ENCODE peak calls at places on chromosomes 4 and X, in nine cellular contexts. X is neural progenitor cell, M is fibroblast of mammary gland, F is omental fat pad, W is AG09319, G is brain microvascular endothelial cell, D is A549, A is hepatocyte, L is astrocyte of the spinal cord. J is an unnamed sample.
A peak's percentile ranks its signal among the peaks of the same experiment; 100 is the strongest.

GRCh38 chr4:119729815-119730643 is 101.4 kb upstream of the PDE5A start:
- DNase-seq in D (peak; percentile 76), F (no peak), L (peak; percentile 85), W (peak; percentile 90), G (peak; percentile 98), M (peak; percentile 87), A (peak; percentile 77), X (no peak), J (no peak)

GRCh38 chr4:102640669-102641068 is 120.1 kb downstream of the MANBA start:
- DNase-seq in G (peak; percentile 50), W (no peak), F (no peak), M (peak; percentile 63), X (no peak), D (no peak), A (no peak), L (peak; percentile 60), J (no peak)

GRCh38 chr4:5166377-5166776 is 115.1 kb downstream of the STK32B start:
- DNase-seq in G (no peak), D (no peak), X (no peak), M (no peak), W (no peak), L (no peak), A (no peak), F (no peak), J (no peak)

GRCh38 chr4:15720846-15721245 is 18.0 kb downstream of the BST1 start:
- DNase-seq in A (no peak), G (no peak), L (no peak), D (no peak), W (no peak), X (no peak), M (no peak), F (no peak), J (no peak)

GRCh38 chr4:68361146-68361589 is 11.3 kb upstream of the YTHDC1 start:
- DNase-seq in G (peak; percentile 22), F (no peak), L (no peak), X (no peak), D (peak; percentile 54), A (peak; percentile 54), M (peak; percentile 46), W (peak; percentile 46), J (no peak)

GRCh38 chr4:180767330-180767729 is 1475.9 kb upstream of the TENM3 start:
- DNase-seq in G (no peak), D (no peak), F (no peak), A (no peak), X (peak; percentile 56), W (no peak), L (no peak), M (no peak), J (no peak)

GRCh38 chrX:150635952-150636351 is 57.2 kb upstream of the MTMR1 start:
- DNase-seq in G (peak; percentile 41), D (peak; percentile 34), L (peak; percentile 68), F (no peak), M (peak; percentile 83), W (no peak), A (no peak), X (no peak), J (no peak)

GRCh38 chr4:137263206-137263605 is 269.1 kb downstream of the PCDH18 start:
- DNase-seq in D (no peak), A (no peak), L (no peak), W (no peak), X (peak; percentile 63), G (no peak), F (no peak), M (no peak), J (no peak)

GRCh38 chr4:20252656-20253271 is 1.1 kb downstream of the SLIT2 start:
- DNase-seq in D (no peak), A (peak; percentile 37), G (no peak), X (peak; percentile 64), L (peak; percentile 40), M (peak; percentile 50), W (no peak), F (no peak), J (peak; percentile 55)

GRCh38 chr4:127355738-127356137 is 277.0 kb upstream of the INTU start:
- DNase-seq in A (no peak), L (peak; percentile 14), W (no peak), G (no peak), F (no peak), M (no peak), D (no peak), X (no peak), J (no peak)

GRCh38 chr4:158722291-158722916 is 792 bp downstream of the PPID start:
- DNase-seq in G (peak; percentile 33), X (peak; percentile 58), W (no peak), F (no peak), L (peak; percentile 46), M (peak; percentile 55), D (peak; percentile 35), A (peak; percentile 64), J (no peak)

GRCh38 chrX:126141014-126141413 is 25.1 kb downstream of the DCAF12L2 start:
- DNase-seq in L (no peak), D (no peak), A (no peak), X (no peak), G (no peak), W (no peak), F (no peak), M (no peak), J (no peak)

GRCh38 chrX:126137899-126138298 is 28.2 kb downstream of the DCAF12L2 start:
- DNase-seq in X (peak; percentile 10), G (no peak), W (no peak), A (peak; percentile 8), D (peak; percentile 3), M (no peak), L (no peak), F (no peak), J (no peak)
- TF ChIP-seq CTCF in X (peak; percentile 51), G (no peak), W (no peak), A (peak; percentile 28), D (no peak), M (peak; percentile 10), L (no peak), F (no peak), J (peak; percentile 40)

DNA sequence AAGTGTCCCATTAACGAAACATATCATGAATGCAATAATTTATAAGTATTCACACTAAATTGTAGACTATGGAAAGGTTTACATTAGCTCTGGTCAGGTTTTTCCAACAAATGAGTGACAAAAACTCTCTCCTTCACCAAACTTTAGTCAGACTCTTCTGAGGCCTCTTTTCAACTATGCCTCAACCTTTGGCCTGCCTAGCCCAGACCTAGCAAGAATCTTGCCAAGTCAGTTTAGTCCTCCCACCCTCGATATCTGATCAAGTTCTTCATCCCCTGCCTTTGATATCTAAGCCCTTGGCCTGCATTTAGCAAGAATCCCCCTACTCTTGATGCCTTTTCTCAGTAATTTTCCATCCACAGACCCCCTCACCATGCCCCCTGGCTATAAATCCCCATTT is 37.9 kb downstream of the CCDC158 start:
- DNase-seq in G (no peak), W (no peak), D (no peak), A (no peak), L (no peak), X (no peak), M (no peak), F (no peak), J (no peak)
- TF ChIP-seq CTCF in G (no peak), W (no peak), D (no peak), A (no peak), L (no peak), X (no peak), M (no peak), F (no peak), J (no peak)

GRCh38 chrX:65667503-65668355 is at the start of gene MSN:
- DNase-seq in W (no peak), L (peak; percentile 48), F (no peak), G (peak; percentile 31), M (peak; percentile 35), A (peak; percentile 59), D (peak; percentile 76), X (peak; percentile 68), J (peak; percentile 51)
- TF ChIP-seq CTCF in W (peak; percentile 18), L (peak; percentile 30), F (no peak), G (peak; percentile 47), M (peak; percentile 1), A (peak; percentile 29), D (no peak), X (peak; percentile 43), J (no peak)

GRCh38 chr4:121943941-121944340 is 7.9 kb downstream of the TRPC3 start:
- DNase-seq in F (no peak), M (no peak), A (no peak), G (no peak), X (peak; percentile 53), L (no peak), D (peak; percentile 4), W (no peak), J (peak; percentile 66)
- TF ChIP-seq CTCF in F (no peak), M (peak; percentile 44), A (peak; percentile 16), G (peak; percentile 65), X (peak; percentile 61), L (peak; percentile 35), D (no peak), W (peak; percentile 14), J (no peak)

GRCh38 chrX:153460826-153461225 is 9.6 kb downstream of the HAUS7 start:
- DNase-seq in W (no peak), A (peak; percentile 57), G (no peak), D (peak; percentile 62), M (peak; percentile 48), F (no peak), X (peak; percentile 69), L (peak; percentile 45), J (peak; percentile 77)
- TF ChIP-seq CTCF in W (peak; percentile 63), A (peak; percentile 56), G (peak; percentile 81), D (peak; percentile 59), M (peak; percentile 58), F (no peak), X (peak; percentile 68), L (peak; percentile 74), J (peak; percentile 59)

J was measured in glutamatergic neuron.